ENCODE peak calls at places on chromosomes 5 and 9, in four cellular contexts. W is WTC11, H is HepG2, I is K562. E is an unnamed sample.

GRCh38 chr9:3181049-3181953 is 337.4 kb upstream of the PUM3 start:
- DNase-seq in H (peak; percentile 64), W (peak; percentile 75), I (peak; percentile 4), E (peak; percentile 48)

GRCh38 chr9:120886490-120886967 is 9.5 kb upstream of the PHF19 start:
- DNase-seq in W (no peak), H (no peak), I (no peak), E (no peak)

GRCh38 chr5:18102733-18103132 is 468.5 kb downstream of the TAF11L14 start:
- DNase-seq in H (no peak), I (peak; percentile 11), W (no peak), E (no peak)

GRCh38 chr5:160325716-160326115 is 13.4 kb upstream of the CCNJL start:
- DNase-seq in W (no peak), H (no peak), I (no peak), E (no peak)

GRCh38 chr5:159337291-159337974 is 7.1 kb upstream of the IL12B start:
- DNase-seq in H (no peak), W (no peak), I (no peak), E (peak; percentile 37)

GRCh38 chr9:126386088-126386487 is 59.5 kb downstream of the MVB12B start:
- DNase-seq in W (peak; percentile 32), H (peak; percentile 37), I (no peak), E (no peak)

GRCh38 chr9:114884787-114885452 is 45.5 kb downstream of the TNFSF8 start:
- DNase-seq in I (no peak), W (no peak), H (peak; percentile 87), E (peak; percentile 92)

GRCh38 chr5:181053760-181054122 is 13.7 kb downstream of the BTNL9 start:
- DNase-seq in H (no peak), I (no peak), W (peak; percentile 49), E (no peak)

GRCh38 chr5:1110930-1111726 is 735 bp downstream of the SLC12A7 start:
- DNase-seq in W (no peak), H (no peak), I (peak; percentile 73), E (peak; percentile 66)

GRCh38 chr5:10457682-10458574 is 16.2 kb downstream of the ROPN1L start:
- DNase-seq in H (no peak), I (no peak), W (no peak), E (no peak)

GRCh38 chr5:173781432-173781825 is 106.7 kb upstream of the CPEB4 start:
- DNase-seq in W (no peak), I (no peak), H (peak; percentile 55), E (no peak)

GRCh38 chr9:3879731-3880493 is 354.1 kb upstream of the RFX3 start:
- DNase-seq in W (no peak), H (no peak), I (no peak), E (no peak)

GRCh38 chr9:131999692-132000551 is 79.7 kb downstream of the MED27 start:
- DNase-seq in I (peak; percentile 15), W (no peak), H (no peak), E (no peak)

GRCh38 chr9:35658894-35659220 is 765 bp downstream of the CCDC107 start:
- DNase-seq in H (peak; percentile 23), I (no peak), W (no peak), E (peak; percentile 67)

GRCh38 chr9:36991516-36992134 is 42.4 kb downstream of the PAX5 start:
- DNase-seq in H (no peak), W (peak; percentile 84), I (peak; percentile 57), E (peak; percentile 43)

GRCh38 chr9:105405514-105406131 is 42.2 kb upstream of the FSD1L start:
- DNase-seq in W (no peak), I (no peak), H (no peak), E (no peak)

GRCh38 chr5:173012882-173013281 is 29.3 kb downstream of the ATP6V0E1 start:
- DNase-seq in H (no peak), W (no peak), I (no peak), E (no peak)

GRCh38 chr5:149133795-149134777 is 7.2 kb upstream of the ABLIM3 start:
- DNase-seq in W (no peak), H (no peak), I (peak; percentile 23), E (peak; percentile 72)

GRCh38 chr9:96020822-96021615 is 145.5 kb downstream of the ERCC6L2 start:
- DNase-seq in H (no peak), I (no peak), W (peak; percentile 39), E (no peak)

GRCh38 chr9:5510360-5510931 is at the start of gene PDCD1LG2:
- DNase-seq in I (no peak), H (no peak), W (no peak), E (no peak)

GRCh38 chr9:35910613-35911488 is 1.6 kb downstream of the SPAAR start:
- DNase-seq in W (no peak), H (peak; percentile 58), I (peak; percentile 32), E (peak; percentile 82)

GRCh38 chr5:72141440-72142271 is 34.4 kb downstream of the MAP1B start:
- DNase-seq in W (no peak), I (no peak), H (no peak), E (peak; percentile 81)

GRCh38 chr5:127878174-127878750 is 175.1 kb downstream of the CCDC192 start:
- DNase-seq in H (peak; percentile 36), I (no peak), W (peak; percentile 66), E (peak; percentile 85)

GRCh38 chr9:128072144-128073021 is 4.4 kb downstream of the SLC25A25 start:
- DNase-seq in I (no peak), H (no peak), W (no peak), E (no peak)

GRCh38 chr9:136779808-136780207 is 11.3 kb upstream of the TMEM141 start:
- DNase-seq in I (no peak), H (no peak), W (no peak), E (no peak)

GRCh38 chr5:131999991-132000490 is 11.4 kb downstream of the ACSL6 start:
- DNase-seq in W (no peak), I (no peak), H (no peak), E (no peak)

GRCh38 chr5:2752059-2752874 is 790 bp upstream of the IRX2 start:
- DNase-seq in H (no peak), W (peak; percentile 52), I (no peak), E (no peak)

GRCh38 chr5:150503977-150504620 is 3.8 kb upstream of the NDST1 start:
- DNase-seq in W (no peak), I (no peak), H (peak; percentile 67), E (no peak)

GRCh38 chr9:94911986-94912635 is 185.6 kb downstream of the AOPEP start:
- DNase-seq in H (no peak), W (no peak), I (no peak), E (no peak)

GRCh38 chr9:133913571-133914369 is 78.4 kb downstream of the VAV2 start:
- DNase-seq in I (no peak), W (no peak), H (no peak), E (no peak)

GRCh38 chr9:133914483-133915342 is 77.4 kb downstream of the VAV2 start:
- DNase-seq in H (peak; percentile 80), I (no peak), W (no peak), E (no peak)

GRCh38 chr9:133916159-133916541 is 76.0 kb downstream of the VAV2 start:
- DNase-seq in I (no peak), W (no peak), H (no peak), E (no peak)

GRCh38 chr9:133917407-133917806 is 74.7 kb downstream of the VAV2 start:
- DNase-seq in H (peak; percentile 32), I (no peak), W (no peak), E (no peak)

DNA sequence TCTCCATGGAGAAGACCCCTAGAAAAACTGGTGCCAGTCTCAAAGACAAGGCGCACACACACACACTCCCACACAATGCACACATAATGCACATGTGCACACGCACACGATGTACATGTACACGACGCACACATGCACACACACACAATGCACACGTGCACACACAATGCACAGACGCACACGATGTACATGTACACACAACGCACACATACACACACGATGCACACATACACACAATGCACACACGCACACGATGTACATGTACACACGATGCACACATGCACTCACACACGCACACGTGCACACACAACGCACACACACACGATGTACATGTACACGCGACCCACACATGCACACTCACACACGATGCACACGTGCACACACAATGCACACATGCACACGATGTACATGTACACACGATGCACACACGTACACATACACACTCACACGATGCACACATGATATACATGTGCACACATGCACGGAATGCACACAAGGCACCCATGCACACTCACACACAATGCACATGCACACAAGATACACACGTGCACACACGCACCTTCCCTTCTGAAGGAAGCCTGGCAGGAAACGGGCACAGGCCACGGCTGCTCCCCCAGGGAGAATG is 76.5 kb downstream of the VAV2 start:
- DNase-seq in H (no peak), W (no peak), I (no peak), E (no peak)
- TF ChIP-seq NR3C1 in H (no peak), W (no peak), I (no peak), E (no peak)

GRCh38 chr5:139271201-139272027 is 22.1 kb upstream of the MATR3 start:
- DNase-seq in H (peak; percentile 74), W (no peak), I (no peak), E (no peak)
- TF ChIP-seq NR3C1 in H (no peak), W (no peak), I (no peak), E (no peak)

DNA sequence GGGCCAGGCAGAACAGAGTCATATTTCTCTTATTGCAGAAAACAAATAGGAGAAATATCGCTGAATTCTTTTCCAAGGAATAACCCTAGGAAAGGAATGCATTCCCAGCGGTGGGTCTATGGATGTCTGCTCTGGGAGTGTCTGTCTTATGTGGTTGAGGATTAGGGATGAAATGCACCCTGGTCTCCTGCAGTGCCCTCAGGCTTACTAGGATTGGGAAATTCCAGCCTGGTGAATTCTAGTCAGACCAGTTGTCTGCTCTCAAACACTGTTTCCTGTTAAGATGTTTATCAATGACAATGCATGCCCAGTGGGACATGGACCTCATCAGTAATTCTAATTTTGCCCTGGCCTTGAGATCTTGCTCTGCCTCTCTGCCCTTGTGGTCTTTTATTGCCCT is 136.1 kb upstream of the ELAVL2 start:
- DNase-seq in W (peak; percentile 26), H (no peak), I (no peak), E (no peak)
- TF ChIP-seq NR3C1 in W (no peak), H (no peak), I (no peak), E (no peak)

DNA sequence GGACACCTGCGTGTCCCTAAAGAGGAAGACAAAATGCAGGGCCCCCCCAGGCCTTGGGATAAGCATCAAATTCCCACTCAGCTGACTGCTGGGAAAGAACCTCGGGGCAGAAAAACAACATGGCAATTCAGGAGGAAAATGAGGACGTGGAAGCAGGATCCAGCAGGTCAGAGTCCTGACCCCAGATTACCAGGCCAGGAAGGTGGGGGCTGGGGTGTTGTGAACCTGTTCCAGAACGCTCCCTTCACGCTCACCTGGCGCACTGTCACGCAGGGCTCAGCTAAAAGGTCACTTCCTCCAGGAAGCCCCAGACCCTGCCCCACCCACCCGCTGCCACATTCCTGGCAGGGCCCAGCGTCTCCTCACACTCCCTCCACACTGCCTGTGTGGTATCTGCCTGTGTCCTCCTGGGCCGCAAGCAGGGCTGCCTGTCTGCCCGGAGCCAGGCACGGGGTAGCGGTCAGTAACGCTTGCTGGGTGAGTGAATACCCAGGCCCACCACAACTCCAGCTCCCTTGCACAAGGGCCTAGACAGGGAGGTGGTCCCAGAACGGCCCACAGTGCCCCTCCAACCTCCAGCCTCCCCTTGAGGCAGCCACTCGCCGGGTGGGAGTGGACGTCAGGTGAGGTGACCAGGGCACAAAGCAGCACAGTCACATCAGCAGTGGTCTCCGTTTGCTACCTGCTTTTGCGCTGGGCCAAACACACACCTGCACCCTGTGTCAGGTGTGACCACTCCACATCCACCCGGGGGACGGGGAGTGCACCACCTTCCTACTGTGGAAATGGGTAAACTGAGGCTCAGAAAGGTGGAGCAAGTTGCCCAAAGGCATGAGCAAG is 18.1 kb downstream of the VAV2 start:
- DNase-seq in H (peak; percentile 63), I (no peak), W (no peak), E (no peak)
- TF ChIP-seq NR3C1 in H (no peak), I (no peak), W (no peak), E (no peak)

GRCh38 chr9:129720181-129720864 is 32.5 kb downstream of the PTGES start:
- DNase-seq in I (peak; percentile 81), H (peak; percentile 32), W (peak; percentile 85), E (peak; percentile 36)
- TF ChIP-seq NR3C1 in I (no peak), H (no peak), W (no peak), E (no peak)